ENCODE peak calls at places on chromosomes 7 and 10, in five cellular contexts. U is right lobe of liver, H is psoas muscle, L is body of pancreas, R is fibroblast of pulmonary artery. B is an unnamed sample.

GRCh38 chr7:106757846-106758245 is 96.9 kb upstream of the CCDC71L start:
- DNase-seq in U (peak), H (peak), L (no peak), R (peak), B (no peak)

GRCh38 chr10:68348265-68348741 is 15.6 kb upstream of the PBLD start:
- DNase-seq in U (no peak), H (no peak), L (peak), R (peak), B (no peak)

GRCh38 chr7:55573526-55573925 is 1.2 kb upstream of the VOPP1 start:
- DNase-seq in U (no peak), H (no peak), L (no peak), R (peak), B (no peak)

GRCh38 chr7:1809601-1810258 is 139.7 kb downstream of the ELFN1 start:
- DNase-seq in U (no peak), H (no peak), L (no peak), R (no peak), B (no peak)

GRCh38 chr7:38870147-38870546 is 38.8 kb downstream of the VPS41 start:
- DNase-seq in U (no peak), H (no peak), L (no peak), R (no peak), B (no peak)

GRCh38 chr10:104711167-104711765 is 70.2 kb downstream of the SORCS3 start:
- DNase-seq in U (no peak), H (no peak), L (no peak), R (no peak), B (no peak)

GRCh38 chr7:3149961-3150516 is 106.4 kb upstream of the CARD11 start:
- DNase-seq in U (no peak), H (no peak), L (no peak), R (no peak), B (no peak)

GRCh38 chr7:21338728-21339164 is 89.1 kb upstream of the SP4 start:
- DNase-seq in U (no peak), H (no peak), L (no peak), R (no peak), B (no peak)

GRCh38 chr10:99656199-99657064 is 2.9 kb upstream of the ENTPD7 start:
- DNase-seq in U (no peak), H (no peak), L (no peak), R (no peak), B (no peak)

GRCh38 chr10:49610015-49610734 is at the start of gene SLC18A3:
- DNase-seq in U (peak), H (peak), L (no peak), R (no peak), B (no peak)

GRCh38 chr7:16264436-16265183 is 156.7 kb downstream of the CRPPA start:
- DNase-seq in U (no peak), H (no peak), L (no peak), R (no peak), B (no peak)

GRCh38 chr10:22560391-22561239 is 153.8 kb downstream of the PIP4K2A start:
- DNase-seq in U (no peak), H (no peak), L (no peak), R (no peak), B (no peak)

GRCh38 chr10:124536496-124537050 is 75.0 kb downstream of the LHPP start:
- DNase-seq in U (no peak), H (no peak), L (no peak), R (peak), B (no peak)

GRCh38 chr10:119575506-119575905 is 21.3 kb downstream of the TIAL1 start:
- DNase-seq in U (no peak), H (no peak), L (no peak), R (peak), B (no peak)

GRCh38 chr10:103847346-103847745 is 8.0 kb downstream of the SH3PXD2A start:
- DNase-seq in U (no peak), H (no peak), L (no peak), R (no peak), B (no peak)

GRCh38 chr7:129848436-129848835 is 104.3 kb downstream of the UBE2H start:
- DNase-seq in U (no peak), H (no peak), L (no peak), R (no peak), B (no peak)

GRCh38 chr10:88960854-88961253 is 8.3 kb upstream of the ACTA2 start:
- DNase-seq in U (no peak), H (no peak), L (no peak), R (no peak), B (no peak)

GRCh38 chr10:88989824-88990527 is 622 bp upstream of the FAS start:
- DNase-seq in U (no peak), H (peak), L (no peak), R (peak), B (peak)

GRCh38 chr10:116654816-116655215 is 34.1 kb downstream of the PNLIPRP2 start:
- DNase-seq in U (no peak), H (no peak), L (no peak), R (no peak), B (no peak)

GRCh38 chr10:125283191-125283590 is 122.8 kb upstream of the CTBP2 start:
- DNase-seq in U (no peak), H (no peak), L (no peak), R (no peak), B (no peak)

GRCh38 chr10:130847170-130847569 is 464.4 kb downstream of the TCERG1L start:
- DNase-seq in U (no peak), H (no peak), L (no peak), R (no peak), B (no peak)

GRCh38 chr10:47184724-47185330 is 115.2 kb upstream of the GDF10 start:
- DNase-seq in U (peak), H (no peak), L (no peak), R (no peak), B (no peak)

GRCh38 chr10:60148266-60148840 is 241.3 kb downstream of the ANK3 start:
- DNase-seq in U (no peak), H (no peak), L (peak), R (peak), B (peak)

GRCh38 chr10:103854265-103854686 is 1.1 kb downstream of the SH3PXD2A start:
- DNase-seq in U (no peak), H (no peak), L (no peak), R (no peak), B (no peak)

GRCh38 chr10:72692057-72692891 is at the start of gene MCU:
- DNase-seq in U (peak), H (peak), L (peak), R (peak), B (no peak)

GRCh38 chr10:72695496-72695895 is 3.6 kb downstream of the MCU start:
- DNase-seq in U (no peak), H (no peak), L (no peak), R (no peak), B (no peak)

GRCh38 chr10:72693599-72693915 is 1.6 kb downstream of the MCU start:
- DNase-seq in U (no peak), H (no peak), L (no peak), R (no peak), B (no peak)

GRCh38 chr10:72692897-72693598 is 1.1 kb downstream of the MCU start:
- DNase-seq in U (no peak), H (no peak), L (no peak), R (peak), B (no peak)

GRCh38 chr10:72694476-72695369 is 2.8 kb downstream of the MCU start:
- DNase-seq in U (no peak), H (no peak), L (no peak), R (peak), B (no peak)
- TF ChIP-seq CTCF in U (peak), H (peak), L (peak), R (peak), B (peak)

GRCh38 chr7:5780801-5781496 is 514 bp downstream of the RNF216 start:
- DNase-seq in U (peak), H (peak), L (peak), R (peak), B (no peak)
- H3K4me3 ChIP-seq in U (peak), H (peak), L (peak), R (peak), B (peak)

GRCh38 chr7:112571852-112572607 is 91.2 kb downstream of the LSMEM1 start:
- DNase-seq in U (no peak), H (no peak), L (no peak), R (no peak), B (no peak)
- TF ChIP-seq CTCF in U (no peak), H (no peak), L (peak), R (peak), B (peak)

DNA sequence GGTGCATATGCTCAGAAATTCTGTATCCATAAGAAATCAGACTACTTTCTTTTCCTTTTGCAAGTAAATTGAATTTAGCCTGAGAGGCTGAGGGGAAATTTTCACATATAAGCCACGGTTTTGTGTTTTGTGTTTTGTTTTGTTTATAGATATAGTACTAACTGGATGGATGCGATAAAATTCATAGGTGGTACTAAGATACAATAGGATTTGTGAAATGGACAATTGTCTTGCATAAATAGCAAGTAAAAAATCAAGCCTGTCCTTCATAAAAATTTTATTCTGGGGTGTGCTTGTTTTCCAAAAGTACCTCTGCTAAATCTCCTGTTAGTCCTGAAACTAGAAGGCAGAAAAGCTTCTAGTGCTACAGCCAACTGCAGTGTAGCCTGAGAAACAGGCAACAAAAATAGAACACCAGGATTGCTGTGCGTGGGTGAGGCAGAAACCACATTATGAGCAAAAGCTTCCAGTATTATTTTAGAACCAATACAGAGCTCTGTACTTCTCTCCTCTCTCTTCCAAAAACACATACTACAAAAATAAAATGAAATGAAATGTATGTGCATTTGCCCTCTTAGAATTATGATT is 634 bp upstream of the HDAC9 start:
- DNase-seq in U (no peak), H (no peak), L (no peak), R (peak), B (no peak)
- H3K4me3 ChIP-seq in U (no peak), H (peak), L (no peak), R (no peak), B (peak)

GRCh38 chr10:19620867-19621266 is 195.4 kb upstream of the PLXDC2 start:
- DNase-seq in U (no peak), H (no peak), L (no peak), R (no peak), B (no peak)
- TF ChIP-seq CTCF in U (peak), H (no peak), L (no peak), R (no peak), B (no peak)

GRCh38 chr10:126387931-126388911 is at the start of gene ADAM12:
- DNase-seq in U (peak), H (peak), L (peak), R (peak), B (no peak)
- H3K4me3 ChIP-seq in U (peak), H (peak), L (peak), R (peak), B (peak)

DNA sequence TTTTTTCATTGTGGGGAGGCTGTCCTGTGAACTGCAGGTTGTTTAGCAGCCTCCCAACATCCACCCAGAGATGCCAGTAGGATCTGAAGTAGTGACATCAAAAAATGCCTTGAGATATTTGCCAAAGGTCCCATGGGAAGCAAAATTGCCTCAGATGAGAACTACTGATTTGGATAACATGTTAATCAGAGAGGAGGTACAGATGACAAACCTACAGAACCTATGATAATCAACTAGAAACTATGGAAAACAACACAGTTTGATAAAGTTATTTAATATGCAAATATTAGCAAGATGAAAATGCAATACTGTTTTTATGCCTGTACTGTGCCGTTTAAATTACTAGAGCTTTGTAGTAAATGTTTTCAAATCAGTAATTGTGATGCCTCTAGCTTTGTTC is 90.9 kb upstream of the NOBOX start:
- DNase-seq in U (no peak), H (no peak), L (no peak), R (no peak), B (no peak)
- TF ChIP-seq CTCF in U (no peak), H (no peak), L (no peak), R (no peak), B (no peak)

GRCh38 chr10:84194424-84195043 is at the start of gene CDHR1:
- DNase-seq in U (no peak), H (no peak), L (no peak), R (no peak), B (no peak)
- H3K4me3 ChIP-seq in U (peak), H (peak), L (peak), R (peak), B (peak)

DNA sequence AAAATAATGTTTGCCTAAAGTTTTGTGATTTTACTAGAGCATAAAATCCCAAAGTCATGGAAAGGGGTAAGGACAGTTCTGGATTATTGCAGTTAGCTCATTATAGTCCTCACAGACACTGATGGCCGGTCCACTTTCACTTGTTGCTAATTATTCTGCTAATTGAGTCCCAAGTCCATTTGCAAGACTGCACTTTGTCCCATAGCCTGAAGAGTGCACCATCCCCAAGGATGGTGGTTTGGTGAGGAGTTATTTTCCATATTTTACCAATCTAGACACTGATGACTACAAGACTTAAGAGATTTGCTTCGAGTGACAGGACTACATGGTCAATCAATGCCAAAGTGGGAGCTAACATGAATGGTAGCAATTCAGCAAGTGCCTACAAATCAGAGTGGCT is 181.8 kb upstream of the CACNA2D1 start:
- DNase-seq in U (no peak), H (no peak), L (no peak), R (no peak), B (no peak)
- TF ChIP-seq CTCF in U (no peak), H (no peak), L (no peak), R (peak), B (peak)

DNA sequence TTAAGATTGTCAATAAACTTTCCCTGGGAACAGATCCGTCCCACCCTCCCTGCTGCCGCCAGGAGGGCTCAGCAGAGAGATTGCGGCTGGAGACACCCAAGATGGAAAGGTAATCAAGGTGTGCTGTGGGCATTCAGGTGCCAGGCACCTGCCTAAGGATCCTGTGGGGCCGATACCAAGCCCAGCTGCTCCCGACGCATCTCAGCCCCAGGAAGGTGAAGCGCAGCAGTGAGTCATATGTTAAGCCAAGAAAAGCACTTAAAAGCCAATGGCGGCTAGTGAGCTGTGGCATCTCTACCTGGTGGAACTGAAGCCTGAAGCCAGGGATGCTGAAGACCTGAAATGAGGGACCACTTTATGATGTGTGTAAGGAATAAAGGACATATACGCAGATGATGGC is 6.1 kb downstream of the WDR86 start:
- DNase-seq in U (peak), H (peak), L (no peak), R (no peak), B (no peak)
- H3K4me3 ChIP-seq in U (no peak), H (no peak), L (no peak), R (no peak), B (no peak)

B was measured in epithelial cell of proximal tubule.